ENCODE peak calls at places on chromosomes 11 and 22, in seven cellular contexts. X is erythroblast; W is Ammon's horn; O is amniotic epithelial cell; H is naive thymus-derived CD8-positive, alpha-beta T cell; A is iris pigment epithelial cell; Q is fibroblast of lung. N is an unnamed sample.

GRCh38 chr11:48107188-48107704 is 109.4 kb upstream of the OR4B1 start:
- DNase-seq in X (no peak), W (peak; percentile 41), O (peak; percentile 23), H (no peak), A (no peak), Q (no peak), N (no peak)

GRCh38 chr11:75031224-75031753 is 42.6 kb downstream of the NEU3 start:
- DNase-seq in X (peak; percentile 89), W (no peak), O (peak; percentile 89), H (no peak), A (peak; percentile 91), Q (peak; percentile 86), N (no peak)

GRCh38 chr22:17957683-17958082 is 66.7 kb downstream of the MICAL3 start:
- DNase-seq in X (no peak), W (no peak), O (no peak), H (no peak), A (no peak), Q (peak; percentile 86), N (no peak)

GRCh38 chr11:20364412-20364792 is 888 bp downstream of the HTATIP2 start:
- DNase-seq in X (no peak), W (no peak), O (no peak), H (no peak), A (no peak), Q (no peak), N (no peak)

GRCh38 chr22:23815781-23816551 is 22.8 kb downstream of the DERL3 start:
- DNase-seq in X (no peak), W (no peak), O (no peak), H (no peak), A (no peak), Q (no peak), N (no peak)

GRCh38 chr22:37064553-37064952 is 13.0 kb downstream of the KCTD17 start:
- DNase-seq in X (no peak), W (no peak), O (no peak), H (no peak), A (no peak), Q (no peak), N (no peak)

GRCh38 chr11:17606206-17607082 is 59.4 kb downstream of the OTOG start:
- DNase-seq in X (no peak), W (no peak), O (no peak), H (no peak), A (no peak), Q (no peak), N (no peak)

GRCh38 chr22:37633693-37634504 is 5.6 kb upstream of the SH3BP1 start:
- DNase-seq in X (peak; percentile 61), W (peak; percentile 91), O (peak; percentile 87), H (no peak), A (peak; percentile 73), Q (peak; percentile 92), N (peak; percentile 81)

GRCh38 chr11:19980957-19981669 is 179.2 kb downstream of the DBX1 start:
- DNase-seq in X (peak; percentile 42), W (no peak), O (peak; percentile 94), H (no peak), A (peak; percentile 94), Q (peak; percentile 86), N (no peak)

GRCh38 chr11:80118071-80118470 is 677.2 kb upstream of the TENM4 start:
- DNase-seq in X (no peak), W (peak; percentile 23), O (no peak), H (no peak), A (no peak), Q (no peak), N (no peak)

GRCh38 chr22:28799125-28799833 is 1.1 kb downstream of the XBP1 start:
- DNase-seq in X (peak; percentile 87), W (peak; percentile 29), O (peak; percentile 98), H (no peak), A (peak; percentile 96), Q (peak; percentile 95), N (peak; percentile 21)

GRCh38 chr11:69879734-69880005 is 60.5 kb upstream of the FGF3 start:
- DNase-seq in X (no peak), W (no peak), O (no peak), H (no peak), A (no peak), Q (no peak), N (no peak)

N was measured in smooth muscle cell of the brain vasculature.